ENCODE peak calls at places on chromosomes 6 and 20, in nine cellular contexts. K, O, X, Z, R, I, E, H and S are unnamed samples.

GRCh38 chr20:51452091-51452613 is 90.4 kb downstream of the NFATC2 start:
- DNase-seq in X (no peak), K (peak; percentile 7), Z (no peak), R (no peak), I (no peak), H (no peak), E (no peak), O (no peak), S (no peak)

GRCh38 chr6:113936093-113936934 is 34.6 kb downstream of the HDAC2 start:
- DNase-seq in H (peak; percentile 86), Z (no peak), R (peak; percentile 70), O (peak; percentile 7), I (no peak), X (peak; percentile 44), K (peak; percentile 76), E (peak; percentile 57), S (no peak)

GRCh38 chr6:106397441-106397840 is 36.9 kb downstream of the CRYBG1 start:
- DNase-seq in I (no peak), R (no peak), Z (no peak), H (no peak), E (no peak), O (no peak), K (peak; percentile 72), X (no peak), S (no peak)

GRCh38 chr6:164014716-164015484 is 600.4 kb downstream of the QKI start:
- DNase-seq in R (no peak), E (no peak), Z (no peak), K (no peak), O (no peak), H (no peak), I (no peak), X (no peak), S (no peak)

GRCh38 chr6:12208190-12208589 is 82.0 kb upstream of the EDN1 start:
- DNase-seq in X (no peak), O (no peak), K (no peak), I (no peak), E (no peak), Z (no peak), R (no peak), H (peak; percentile 5), S (no peak)

GRCh38 chr6:24891004-24891403 is 44.8 kb downstream of the RIPOR2 start:
- DNase-seq in E (no peak), K (no peak), R (no peak), H (no peak), Z (no peak), X (no peak), O (no peak), I (no peak), S (no peak)

GRCh38 chr20:49786671-49787370 is 25.8 kb upstream of the SLC9A8 start:
- DNase-seq in E (no peak), I (no peak), K (no peak), O (no peak), Z (no peak), R (no peak), H (peak; percentile 42), X (no peak), S (no peak)

GRCh38 chr20:34271961-34272360 is 30.7 kb downstream of the ASIP start:
- DNase-seq in E (peak; percentile 65), O (peak; percentile 44), Z (no peak), K (no peak), I (no peak), X (no peak), R (no peak), H (no peak), S (no peak)

GRCh38 chr6:11961137-11961779 is 50.9 kb upstream of the HIVEP1 start:
- DNase-seq in O (no peak), H (no peak), K (no peak), Z (no peak), R (no peak), X (no peak), I (no peak), E (no peak), S (no peak)

GRCh38 chr20:24773751-24774201 is 175.3 kb upstream of the CST7 start:
- DNase-seq in E (peak; percentile 2), Z (no peak), X (peak; percentile 69), K (no peak), I (no peak), R (no peak), O (no peak), H (no peak), S (no peak)

GRCh38 chr6:70709826-70710225 is 42.1 kb downstream of the SMAP1 start:
- DNase-seq in Z (no peak), K (no peak), X (no peak), O (no peak), I (no peak), R (no peak), E (peak; percentile 38), H (no peak), S (no peak)

GRCh38 chr20:35166242-35166830 is 5.5 kb upstream of the PROCR start:
- DNase-seq in E (no peak), Z (no peak), O (no peak), R (no peak), H (peak; percentile 99), K (peak; percentile 43), X (no peak), I (no peak), S (no peak)

GRCh38 chr6:15473741-15474161 is 189.1 kb downstream of the DTNBP1 start:
- DNase-seq in R (no peak), O (peak; percentile 14), I (no peak), H (peak; percentile 62), K (no peak), E (no peak), X (peak; percentile 49), Z (no peak), S (no peak)